ENCODE peak calls at places on chromosomes 16 and 17, in seven cellular contexts. O is putamen, P is NCI-H446, F is H7, E is amygdala, C is M059J, M is ELR. K is an unnamed sample.

GRCh38 chr16:19437280-19437679 is 19.6 kb downstream of the TMC5 start:
- DNase-seq in E (no peak), O (no peak), M (no peak), C (no peak), P (no peak), F (no peak), K (no peak)

GRCh38 chr16:1377406-1378010 is 25.8 kb downstream of the GNPTG start:
- DNase-seq in E (no peak), F (no peak), M (no peak), C (no peak), P (no peak), O (peak), K (no peak)

GRCh38 chr17:28684963-28685362 is 23.0 kb downstream of the SUPT6H start:
- DNase-seq in E (peak), M (peak), F (no peak), O (peak), P (no peak), C (peak), K (peak)

GRCh38 chr17:63446218-63446980 is at the start of gene CYB561:
- DNase-seq in M (peak), P (peak), F (peak), O (no peak), E (no peak), C (peak), K (peak)

GRCh38 chr16:86455116-86455515 is 55.2 kb upstream of the FOXF1 start:
- DNase-seq in C (peak), P (no peak), E (no peak), F (no peak), M (peak), O (no peak), K (peak)

GRCh38 chr17:9079461-9080103 is 58.3 kb downstream of the NTN1 start:
- DNase-seq in M (no peak), P (no peak), C (no peak), O (no peak), E (no peak), F (no peak), K (no peak)

GRCh38 chr16:27335349-27336052 is 21.7 kb downstream of the IL4R start:
- DNase-seq in P (no peak), E (no peak), F (no peak), C (no peak), M (peak), O (no peak), K (no peak)

GRCh38 chr17:64984776-64985521 is 65.7 kb upstream of the LRRC37A3 start:
- DNase-seq in O (no peak), C (peak), E (no peak), P (no peak), F (no peak), M (peak), K (no peak)

GRCh38 chr16:80459331-80459777 is 81.4 kb upstream of the DYNLRB2 start:
- DNase-seq in E (no peak), F (no peak), C (no peak), O (no peak), M (no peak), P (no peak), K (no peak)

GRCh38 chr16:85149776-85150175 is 37.5 kb upstream of the CIBAR2 start:
- DNase-seq in P (no peak), C (no peak), O (peak), E (peak), F (no peak), M (no peak), K (no peak)

GRCh38 chr17:33753452-33753851 is 460.4 kb upstream of the ASIC2 start:
- DNase-seq in M (no peak), P (no peak), F (no peak), O (no peak), C (no peak), E (no peak), K (no peak)

K was measured in RKO.